ENCODE peak calls at places on chromosomes 5 and 9, in four cellular contexts. L is effector memory CD8-positive, alpha-beta T cell; R is AG09309; Q is posterior cingulate gyrus. T is an unnamed sample.

GRCh38 chr9:70428781-70429180 is 14.3 kb upstream of the KLF9 start:
- DNase-seq in L (no peak), R (no peak), Q (no peak), T (no peak)

GRCh38 chr9:89246840-89247239 is 64.2 kb upstream of the CKS2 start:
- DNase-seq in L (no peak), R (no peak), Q (no peak), T (no peak)

GRCh38 chr9:121267689-121268597 is at the start of gene GSN:
- DNase-seq in L (peak), R (no peak), Q (peak), T (peak)

GRCh38 chr5:6439588-6440550 is 8.8 kb upstream of the UBE2QL1 start:
- DNase-seq in L (no peak), R (no peak), Q (no peak), T (no peak)

GRCh38 chr5:121497176-121497575 is 354.5 kb upstream of the FTMT start:
- DNase-seq in L (no peak), R (no peak), Q (no peak), T (no peak)

GRCh38 chr9:92507005-92507404 is 24.7 kb upstream of the ASPN start:
- DNase-seq in L (no peak), R (no peak), Q (no peak), T (no peak)

GRCh38 chr5:78008356-78008967 is 232.3 kb upstream of the TBCA start:
- DNase-seq in L (no peak), R (peak), Q (no peak), T (peak)

GRCh38 chr9:108784998-108785397 is 70.8 kb downstream of the ACTL7B start:
- DNase-seq in L (no peak), R (peak), Q (no peak), T (peak)

GRCh38 chr5:102114525-102115069 is 181.5 kb downstream of the SLCO4C1 start:
- DNase-seq in L (no peak), R (no peak), Q (no peak), T (no peak)

GRCh38 chr9:129405089-129405830 is 215.6 kb downstream of the C9orf50 start:
- DNase-seq in L (no peak), R (peak), Q (no peak), T (no peak)

GRCh38 chr9:119283118-119283794 is 86.0 kb downstream of the BRINP1 start:
- DNase-seq in L (no peak), R (no peak), Q (peak), T (no peak)

GRCh38 chr9:131776036-131776435 is 36.2 kb upstream of the RAPGEF1 start:
- DNase-seq in L (no peak), R (no peak), Q (no peak), T (no peak)

GRCh38 chr9:129558551-129559505 is 62.1 kb downstream of the C9orf50 start:
- DNase-seq in L (no peak), R (no peak), Q (no peak), T (no peak)

GRCh38 chr5:1447772-1448361 is 2.6 kb upstream of the SLC6A3 start:
- DNase-seq in L (peak), R (no peak), Q (no peak), T (no peak)

GRCh38 chr5:107268241-107268640 is 402.5 kb downstream of the EFNA5 start:
- DNase-seq in L (no peak), R (no peak), Q (no peak), T (no peak)

GRCh38 chr5:176934309-176934930 is 35.3 kb upstream of the HK3 start:
- DNase-seq in L (no peak), R (no peak), Q (no peak), T (no peak)

GRCh38 chr5:159022178-159022556 is 77.5 kb downstream of the EBF1 start:
- DNase-seq in L (no peak), R (peak), Q (no peak), T (peak)

GRCh38 chr9:136239963-136240330 is 5.7 kb downstream of the QSOX2 start:
- DNase-seq in L (no peak), R (no peak), Q (no peak), T (no peak)

GRCh38 chr9:14346301-14346721 is 32.4 kb upstream of the NFIB start:
- DNase-seq in L (no peak), R (no peak), Q (no peak), T (no peak)

GRCh38 chr5:59042683-59043082 is 459.8 kb downstream of the RAB3C start:
- DNase-seq in L (no peak), R (no peak), Q (no peak), T (no peak)

GRCh38 chr5:16411235-16411634 is 54.4 kb downstream of the ZNF622 start:
- DNase-seq in L (no peak), R (no peak), Q (no peak), T (no peak)

GRCh38 chr5:4630031-4630430 is 510.1 kb upstream of the ADAMTS16 start:
- DNase-seq in L (no peak), R (no peak), Q (no peak), T (no peak)

GRCh38 chr5:37272564-37272963 is 23.4 kb upstream of the CPLANE1 start:
- DNase-seq in L (no peak), R (no peak), Q (no peak), T (no peak)

GRCh38 chr5:4113905-4114304 is 518.3 kb downstream of the IRX1 start:
- DNase-seq in L (no peak), R (no peak), Q (no peak), T (no peak)

GRCh38 chr5:130135506-130135905 is 231.2 kb downstream of the CHSY3 start:
- DNase-seq in L (no peak), R (peak), Q (no peak), T (no peak)

GRCh38 chr5:144236479-144236878 is 65.8 kb downstream of the KCTD16 start:
- DNase-seq in L (no peak), R (no peak), Q (no peak), T (no peak)

GRCh38 chr5:146338774-146339714 is at the start of gene POU4F3:
- DNase-seq in L (no peak), R (no peak), Q (no peak), T (no peak)

GRCh38 chr5:105735704-105736103 is 1935.0 kb downstream of the EFNA5 start:
- DNase-seq in L (no peak), R (no peak), Q (no peak), T (no peak)

GRCh38 chr5:143355710-143356109 is 47.8 kb downstream of the NR3C1 start:
- DNase-seq in L (peak), R (peak), Q (no peak), T (peak)

GRCh38 chr9:134204041-134204440 is 39.7 kb upstream of the RNU6ATAC start:
- DNase-seq in L (no peak), R (no peak), Q (no peak), T (no peak)

GRCh38 chr5:43602456-43602817 is 543 bp upstream of the NNT start:
- DNase-seq in L (peak), R (peak), Q (peak), T (peak)

GRCh38 chr5:158456756-158457155 is 597.8 kb upstream of the CLINT1 start:
- DNase-seq in L (no peak), R (peak), Q (no peak), T (no peak)

GRCh38 chr9:121394292-121394691 is 24.2 kb upstream of the STOM start:
- DNase-seq in L (no peak), R (no peak), Q (no peak), T (no peak)

GRCh38 chr5:64612349-64612961 is 77.8 kb upstream of the SHISAL2B start:
- DNase-seq in L (no peak), R (peak), Q (peak), T (peak)

GRCh38 chr9:124475158-124475867 is 25.1 kb downstream of the ADGRD2 start:
- DNase-seq in L (no peak), R (no peak), Q (no peak), T (no peak)

GRCh38 chr5:142600611-142601360 is 85.1 kb downstream of the FGF1 start:
- DNase-seq in L (no peak), R (no peak), Q (no peak), T (peak)